ENCODE peak calls at places on chromosomes 16 and 17, in four cellular contexts. Z is heart right ventricle; D is tibial artery; V is naive thymus-derived CD4-positive, alpha-beta T cell. B is an unnamed sample.

GRCh38 chr17:29622337-29623282 is at the start of gene CORO6:
- DNase-seq in V (peak; percentile 61), Z (no peak), D (peak; percentile 84), B (peak; percentile 32)

GRCh38 chr17:74123350-74123749 is 80.1 kb upstream of the RPL38 start:
- DNase-seq in Z (no peak), V (no peak), D (no peak), B (no peak)

GRCh38 chr17:4945944-4946280 is 2.4 kb downstream of the PFN1 start:
- DNase-seq in Z (no peak), D (no peak), V (no peak), B (no peak)

GRCh38 chr17:45782889-45783592 is 1.1 kb upstream of the CRHR1 start:
- DNase-seq in D (no peak), V (peak; percentile 12), Z (no peak), B (peak; percentile 30)

GRCh38 chr17:17985555-17985954 is 12.9 kb downstream of the DRC3 start:
- DNase-seq in V (no peak), D (no peak), Z (no peak), B (no peak)

GRCh38 chr16:2339521-2340484 is 725 bp downstream of the ABCA3 start:
- DNase-seq in Z (peak; percentile 53), V (peak; percentile 35), D (peak; percentile 75), B (no peak)

GRCh38 chr17:3718251-3718650 is 5.5 kb upstream of the HASPIN start:
- DNase-seq in D (no peak), Z (no peak), V (no peak), B (no peak)

GRCh38 chr16:11554054-11554453 is 32.7 kb downstream of the LITAF start:
- DNase-seq in D (no peak), V (no peak), Z (no peak), B (no peak)

GRCh38 chr16:84040823-84041391 is 1.7 kb downstream of the SLC38A8 start:
- DNase-seq in D (no peak), Z (no peak), V (no peak), B (no peak)

GRCh38 chr17:35313875-35314409 is 59.5 kb downstream of the SLFN11 start:
- DNase-seq in Z (peak; percentile 70), D (peak; percentile 68), V (peak; percentile 20), B (no peak)

GRCh38 chr16:10920726-10921427 is 21.4 kb downstream of the DEXI start:
- DNase-seq in Z (no peak), D (no peak), V (no peak), B (no peak)

GRCh38 chr17:77423589-77424451 is 283.1 kb downstream of the SEC14L1 start:
- DNase-seq in D (peak; percentile 99), Z (peak; percentile 88), V (no peak), B (peak; percentile 83)

GRCh38 chr17:29718446-29719039 is 95.8 kb upstream of the CORO6 start:
- DNase-seq in D (no peak), V (no peak), Z (no peak), B (no peak)

GRCh38 chr16:15601212-15601879 is 41.6 kb downstream of the MARF1 start:
- DNase-seq in V (no peak), Z (no peak), D (no peak), B (no peak)

GRCh38 chr17:77392376-77393273 is 251.9 kb downstream of the SEC14L1 start:
- DNase-seq in V (no peak), D (peak; percentile 82), Z (peak; percentile 69), B (no peak)

DNA sequence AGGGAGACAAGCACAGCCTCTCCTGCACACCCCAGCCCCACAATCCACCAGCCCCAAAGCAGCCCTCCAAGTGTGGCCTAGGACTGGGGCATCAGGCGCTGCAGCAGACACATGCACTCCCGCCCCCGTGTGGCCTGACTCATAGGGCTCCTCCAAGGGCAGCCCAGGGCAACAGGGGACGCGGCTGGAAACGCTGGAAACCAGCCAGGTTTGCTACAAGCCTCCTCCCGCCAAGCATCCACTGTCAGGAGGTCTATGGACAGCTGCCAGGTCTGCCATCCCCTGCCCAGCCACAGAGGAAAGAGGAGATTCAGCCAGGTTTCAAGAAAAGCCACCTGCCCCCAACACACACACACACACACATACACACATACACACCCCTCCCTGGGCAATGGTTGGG is 25.8 kb downstream of the SRCIN1 start:
- DNase-seq in Z (peak; percentile 13), V (no peak), D (no peak), B (peak; percentile 25)
- H3K27ac ChIP-seq in Z (no peak overlapping the region), V (no peak overlapping the region), D (no peak overlapping the region), B (peak overlapping the region; percentile 82)

GRCh38 chr17:41503202-41503601 is 2.2 kb downstream of the KRT13 start:
- DNase-seq in Z (no peak), D (no peak), V (no peak), B (no peak)

GRCh38 chr17:41505836-41506767 is 690 bp upstream of the KRT13 start:
- DNase-seq in D (no peak), Z (no peak), V (no peak), B (no peak)

GRCh38 chr17:41505007-41505835 is at the start of gene KRT13:
- DNase-seq in V (no peak), D (no peak), Z (no peak), B (no peak)

GRCh38 chr17:41507315-41507880 is 2.0 kb upstream of the KRT13 start:
- DNase-seq in V (no peak), D (no peak), Z (no peak), B (no peak)

DNA sequence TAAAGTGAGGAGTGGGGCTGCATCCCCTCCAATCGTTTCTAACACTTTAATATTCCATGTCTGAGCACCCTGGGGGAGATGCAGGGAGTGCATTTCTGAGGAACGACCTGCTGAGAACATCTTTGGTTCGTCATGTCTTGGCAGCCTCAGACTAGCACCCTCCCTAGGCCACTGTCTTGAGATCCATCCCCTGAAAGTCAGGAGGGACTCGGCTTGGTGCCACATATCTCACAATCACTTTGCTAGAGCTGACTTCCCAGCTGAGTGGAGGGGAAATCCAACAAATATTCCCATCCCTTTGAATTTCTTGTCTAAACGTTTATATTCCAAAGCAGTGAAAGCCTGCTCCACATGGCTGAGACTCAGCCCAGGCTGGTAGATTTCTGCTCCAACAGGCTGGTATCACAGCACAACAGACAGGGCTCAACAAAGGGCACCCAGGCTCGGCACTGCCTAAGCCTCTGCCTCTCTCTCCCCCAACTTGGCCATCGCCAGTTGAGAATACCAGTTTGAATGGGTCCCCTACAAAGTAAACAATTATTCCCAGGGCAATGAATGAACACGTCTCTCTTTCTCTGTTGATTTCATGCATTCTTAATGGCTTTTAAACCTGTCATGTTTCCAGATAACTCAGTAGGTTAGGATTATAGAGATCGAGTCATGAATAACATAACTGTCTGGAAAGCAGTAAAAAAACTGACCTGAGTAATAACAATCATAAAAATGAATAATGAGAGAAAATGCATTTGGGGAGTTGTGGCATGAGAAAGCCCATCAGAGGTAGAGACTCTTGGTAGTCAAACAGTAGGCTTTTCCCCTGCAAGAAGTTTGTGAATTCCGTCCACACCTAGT is 1.1 kb downstream of the KRT13 start:
- DNase-seq in Z (no peak), V (no peak), D (no peak), B (no peak)
- H3K27ac ChIP-seq in Z (no peak overlapping the region), V (no peak overlapping the region), D (no peak overlapping the region), B (no peak overlapping the region)

GRCh38 chr16:86595983-86596605 is 17.7 kb downstream of the FOXL1 start:
- DNase-seq in Z (no peak), V (no peak), D (peak; percentile 60), B (no peak)

GRCh38 chr16:86593913-86594312 is 15.6 kb downstream of the FOXL1 start:
- DNase-seq in D (peak; percentile 39), V (no peak), Z (no peak), B (no peak)

GRCh38 chr16:86597880-86598606 is 19.7 kb downstream of the FOXL1 start:
- DNase-seq in Z (no peak), D (peak; percentile 81), V (no peak), B (no peak)

GRCh38 chr16:86597126-86597879 is 19.0 kb downstream of the FOXL1 start:
- DNase-seq in D (peak; percentile 53), V (no peak), Z (no peak), B (no peak)

GRCh38 chr16:86594712-86595111 is 16.4 kb downstream of the FOXL1 start:
- DNase-seq in D (peak; percentile 47), Z (no peak), V (no peak), B (no peak)
- H3K27ac ChIP-seq in D (peak overlapping the region; percentile 72), Z (no peak overlapping the region), V (no peak overlapping the region), B (no peak overlapping the region)

GRCh38 chr17:62824290-62825135 is 16.4 kb upstream of the MARCHF10 start:
- DNase-seq in D (no peak), V (no peak), Z (no peak), B (no peak)

GRCh38 chr17:62822080-62822904 is 14.2 kb upstream of the MARCHF10 start:
- DNase-seq in V (no peak), D (no peak), Z (no peak), B (no peak)

GRCh38 chr17:62821213-62822079 is 13.3 kb upstream of the MARCHF10 start:
- DNase-seq in Z (no peak), D (no peak), V (no peak), B (no peak)

GRCh38 chr17:62825182-62825581 is 17.1 kb upstream of the MARCHF10 start:
- DNase-seq in V (no peak), Z (no peak), D (no peak), B (no peak)

DNA sequence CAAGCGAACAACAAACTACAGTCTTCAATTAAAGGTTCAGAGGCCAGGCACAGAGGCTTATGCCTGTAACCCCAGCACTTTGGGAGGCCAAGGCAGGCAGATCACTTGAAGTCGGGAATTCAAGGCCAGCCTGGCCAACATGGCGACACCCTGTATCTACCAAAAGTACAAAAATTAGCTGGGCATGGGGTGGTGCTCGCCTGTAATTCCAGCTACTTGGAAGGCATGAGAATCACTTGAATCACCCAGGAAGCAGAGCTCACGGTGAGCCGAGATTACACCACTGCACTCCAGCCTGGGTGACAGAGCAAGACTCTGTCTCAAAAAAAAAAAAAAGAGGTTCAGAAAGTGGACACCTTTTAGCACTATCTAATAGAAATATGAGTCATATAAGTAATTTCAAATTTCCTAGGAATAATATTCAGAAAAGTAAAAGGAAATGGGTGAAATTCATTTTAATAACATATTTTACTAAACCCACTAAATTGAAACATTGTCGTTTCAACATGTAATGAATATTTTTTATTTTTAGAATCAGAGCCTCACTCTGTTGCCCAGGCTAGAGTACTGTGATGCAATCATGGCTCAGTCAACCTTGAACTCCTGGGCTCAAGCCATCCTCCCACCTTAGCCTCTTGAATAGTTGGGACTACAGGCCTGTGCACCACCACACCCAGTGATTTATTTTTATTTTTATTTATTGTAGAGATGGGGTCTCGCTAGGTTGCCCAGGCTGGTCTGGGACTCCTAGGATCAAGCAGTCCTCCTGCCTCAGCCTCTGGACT is 15.2 kb upstream of the MARCHF10 start:
- DNase-seq in Z (no peak), D (no peak), V (no peak), B (no peak)
- H3K27ac ChIP-seq in Z (no peak overlapping the region), D (no peak overlapping the region), V (no peak overlapping the region), B (no peak overlapping the region)

GRCh38 chr17:71338396-71338795 is 782.4 kb upstream of the SOX9 start:
- DNase-seq in D (no peak), V (no peak), Z (no peak), B (no peak)

GRCh38 chr17:71342726-71343125 is 778.1 kb upstream of the SOX9 start:
- DNase-seq in Z (no peak), D (no peak), V (no peak), B (no peak)

GRCh38 chr17:71337903-71338302 is 782.9 kb upstream of the SOX9 start:
- DNase-seq in D (no peak), V (no peak), Z (no peak), B (no peak)

GRCh38 chr17:71335212-71335611 is 785.6 kb upstream of the SOX9 start:
- DNase-seq in Z (no peak), D (no peak), V (no peak), B (no peak)

GRCh38 chr17:71339219-71339618 is 781.6 kb upstream of the SOX9 start:
- DNase-seq in D (no peak), Z (no peak), V (no peak), B (no peak)
- H3K27ac ChIP-seq in D (no peak overlapping the region), Z (no peak overlapping the region), V (no peak overlapping the region), B (no peak overlapping the region)